ENCODE peak calls at places on chromosomes 11 and 22, in seven cellular contexts. W is left ventricle myocardium inferior, R is K562, C is OCI-LY7, I is Calu3, A is uterus, N is GM23338. H is an unnamed sample.

GRCh38 chr11:8705171-8705570 is 22.6 kb downstream of the RPL27A start:
- DNase-seq in W (no peak), R (no peak), C (no peak), I (no peak), A (no peak), N (no peak), H (no peak)

GRCh38 chr22:27682438-27682837 is 119.1 kb downstream of the MN1 start:
- DNase-seq in W (no peak), R (peak), C (no peak), I (no peak), A (no peak), N (peak), H (no peak)

GRCh38 chr22:38203090-38203810 is 1.5 kb downstream of the MAFF start:
- DNase-seq in W (no peak), R (peak), C (peak), I (peak), A (peak), N (peak), H (no peak)

GRCh38 chr22:16955678-16956210 is 52.3 kb downstream of the GAB4 start:
- DNase-seq in W (no peak), R (no peak), C (no peak), I (no peak), A (no peak), N (no peak), H (no peak)

GRCh38 chr11:101880208-101880607 is 34.6 kb upstream of the CEP126 start:
- DNase-seq in W (no peak), R (no peak), C (peak), I (peak), A (no peak), N (peak), H (no peak)

GRCh38 chr11:47204633-47204989 is 10.2 kb upstream of the DDB2 start:
- DNase-seq in W (no peak), R (no peak), C (no peak), I (no peak), A (no peak), N (peak), H (no peak)

GRCh38 chr11:130858215-130858614 is 58.1 kb downstream of the SNX19 start:
- DNase-seq in W (no peak), R (peak), C (peak), I (no peak), A (no peak), N (peak), H (no peak)

GRCh38 chr22:23685205-23685784 is 5.5 kb upstream of the RGL4 start:
- DNase-seq in W (no peak), R (peak), C (no peak), I (peak), A (no peak), N (no peak), H (no peak)

GRCh38 chr11:119357069-119357468 is 10.6 kb upstream of the MFRP start:
- DNase-seq in W (no peak), R (no peak), C (no peak), I (no peak), A (peak), N (no peak), H (no peak)

GRCh38 chr11:65814131-65814959 is 19.4 kb upstream of the SNX32 start:
- DNase-seq in W (no peak), R (no peak), C (no peak), I (no peak), A (no peak), N (no peak), H (no peak)

GRCh38 chr11:7319501-7319900 is 67.8 kb downstream of the SYT9 start:
- DNase-seq in W (no peak), R (no peak), C (no peak), I (no peak), A (no peak), N (no peak), H (no peak)

GRCh38 chr22:21632237-21632895 is at the start of gene CCDC116:
- DNase-seq in W (no peak), R (peak), C (peak), I (no peak), A (no peak), N (peak), H (no peak)

GRCh38 chr11:10444725-10445286 is 10.3 kb upstream of the AMPD3 start:
- DNase-seq in W (no peak), R (peak), C (peak), I (no peak), A (no peak), N (no peak), H (no peak)

GRCh38 chr11:94788396-94788795 is 20.2 kb downstream of the AMOTL1 start:
- DNase-seq in W (no peak), R (no peak), C (no peak), I (no peak), A (no peak), N (no peak), H (no peak)

GRCh38 chr11:116980136-116980793 is 118.0 kb downstream of the SIK3 start:
- DNase-seq in W (no peak), R (no peak), C (peak), I (no peak), A (no peak), N (no peak), H (no peak)

GRCh38 chr11:96055706-96056387 is 131.9 kb upstream of the MTMR2 start:
- DNase-seq in W (no peak), R (no peak), C (no peak), I (peak), A (no peak), N (no peak), H (no peak)

GRCh38 chr11:73055002-73055401 is 87.1 kb downstream of the FCHSD2 start:
- DNase-seq in W (no peak), R (no peak), C (no peak), I (no peak), A (no peak), N (no peak), H (no peak)

GRCh38 chr22:23894710-23895598 is 771 bp downstream of the MIF start:
- DNase-seq in W (peak), R (peak), C (peak), I (peak), A (peak), N (peak), H (no peak)

GRCh38 chr22:32904044-32904443 is 102.5 kb downstream of the TIMP3 start:
- DNase-seq in W (no peak), R (peak), C (peak), I (peak), A (peak), N (peak), H (no peak)

GRCh38 chr11:122440783-122441701 is 214.5 kb upstream of the UBASH3B start:
- DNase-seq in W (peak), R (no peak), C (no peak), I (no peak), A (peak), N (peak), H (no peak)

GRCh38 chr11:68751331-68751856 is at the start of gene TESMIN:
- DNase-seq in W (peak), R (peak), C (peak), I (peak), A (peak), N (peak), H (no peak)

GRCh38 chr11:11534981-11535380 is 86.8 kb downstream of the GALNT18 start:
- DNase-seq in W (no peak), R (no peak), C (no peak), I (no peak), A (no peak), N (no peak), H (no peak)

GRCh38 chr22:22110548-22111266 is 128.1 kb upstream of the TOP3B start:
- DNase-seq in W (no peak), R (peak), C (peak), I (peak), A (no peak), N (peak), H (peak)

GRCh38 chr11:107770546-107770945 is 58.7 kb upstream of the SLN start:
- DNase-seq in W (no peak), R (no peak), C (no peak), I (no peak), A (no peak), N (no peak), H (no peak)

DNA sequence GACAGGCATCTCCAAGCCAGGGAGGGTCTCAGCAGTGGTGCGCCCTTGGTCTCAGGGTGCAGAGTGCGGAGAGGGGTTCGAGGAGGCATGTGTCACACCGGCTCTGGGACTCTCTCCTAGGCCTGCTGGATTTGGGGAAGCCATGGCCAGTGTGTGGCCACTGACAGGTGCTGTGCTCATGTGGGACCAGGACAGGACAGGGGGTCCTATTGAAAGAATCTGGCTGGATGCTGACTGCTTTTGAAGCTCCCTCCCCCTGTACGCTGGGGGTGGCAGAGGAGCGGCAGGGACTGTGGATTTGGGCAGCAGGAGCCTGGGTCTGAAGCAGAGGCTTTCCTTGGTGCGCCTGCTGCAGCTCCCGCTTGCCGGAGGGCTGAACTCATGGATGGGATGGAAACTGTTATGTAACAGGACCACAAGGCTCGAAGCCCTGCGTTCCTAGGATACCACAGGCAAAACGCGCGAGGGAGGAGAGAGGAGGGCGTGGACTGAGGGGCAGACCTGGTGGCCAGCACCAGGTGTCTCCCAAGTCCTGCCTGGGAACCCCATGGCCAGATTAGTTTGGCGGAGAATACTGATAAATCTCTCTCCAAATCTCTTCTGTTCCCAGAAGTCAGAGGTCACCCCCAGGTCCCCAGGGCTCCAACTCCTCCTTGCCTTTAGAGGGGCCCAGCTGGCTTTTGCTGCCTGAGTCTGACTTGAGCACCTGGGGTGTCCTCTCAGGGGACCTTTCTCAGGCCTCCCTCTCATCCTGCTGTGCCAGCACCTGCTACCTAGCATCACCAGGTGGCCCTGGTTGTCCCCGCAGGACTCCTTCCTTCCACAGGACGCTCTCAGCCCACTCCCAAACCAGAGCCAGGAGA is 13.8 kb upstream of the TEF start:
- DNase-seq in W (peak), R (no peak), C (no peak), I (no peak), A (peak), N (peak), H (peak)
- TF ChIP-seq CTCF in W (no peak), R (no peak), C (no peak), I (no peak), A (no peak), N (no peak), H (no peak)

DNA sequence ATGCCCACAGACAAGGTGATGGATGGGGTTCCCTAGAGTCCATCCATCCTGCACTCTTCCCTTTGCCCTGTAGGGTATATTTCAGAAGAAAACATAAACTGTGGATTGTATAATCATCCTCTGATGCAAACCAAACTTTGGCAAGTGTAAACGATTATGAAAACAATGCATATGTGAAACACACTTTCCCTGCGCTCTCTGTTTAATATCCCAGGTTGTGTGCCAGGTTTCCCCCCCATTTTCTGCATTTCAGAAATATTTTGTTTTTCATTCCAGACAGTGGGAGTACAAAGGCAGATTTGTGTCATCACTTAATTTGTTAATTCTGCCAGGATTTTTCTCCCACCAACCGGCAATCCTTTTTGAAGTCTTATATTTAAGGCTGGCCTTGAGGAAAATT is 110.0 kb downstream of the LDLRAD3 start:
- DNase-seq in W (no peak), R (no peak), C (no peak), I (no peak), A (no peak), N (no peak), H (no peak)
- TF ChIP-seq CTCF in W (no peak), R (no peak), C (no peak), I (no peak), A (no peak), N (no peak), H (no peak)

GRCh38 chr22:45832959-45833580 is 143.9 kb downstream of the WNT7B start:
- DNase-seq in W (no peak), R (no peak), C (no peak), I (no peak), A (no peak), N (no peak), H (no peak)

GRCh38 chr22:45830531-45831245 is 146.3 kb downstream of the WNT7B start:
- DNase-seq in W (no peak), R (no peak), C (no peak), I (no peak), A (no peak), N (no peak), H (no peak)

GRCh38 chr22:45833613-45834012 is 143.3 kb downstream of the WNT7B start:
- DNase-seq in W (no peak), R (no peak), C (no peak), I (no peak), A (no peak), N (no peak), H (no peak)

GRCh38 chr22:45831394-45831793 is 145.6 kb downstream of the WNT7B start:
- DNase-seq in W (no peak), R (no peak), C (peak), I (peak), A (no peak), N (no peak), H (no peak)

GRCh38 chr22:45832180-45832579 is 144.8 kb downstream of the WNT7B start:
- DNase-seq in W (no peak), R (no peak), C (no peak), I (no peak), A (no peak), N (peak), H (no peak)
- TF ChIP-seq CTCF in W (no peak), R (peak), C (no peak), I (no peak), A (no peak), N (peak), H (peak)

GRCh38 chr11:86414032-86414431 is 39.3 kb downstream of the CCDC81 start:
- DNase-seq in W (no peak), R (no peak), C (no peak), I (no peak), A (no peak), N (no peak), H (no peak)

GRCh38 chr11:86403458-86403857 is 28.8 kb downstream of the CCDC81 start:
- DNase-seq in W (no peak), R (no peak), C (no peak), I (no peak), A (no peak), N (no peak), H (no peak)

DNA sequence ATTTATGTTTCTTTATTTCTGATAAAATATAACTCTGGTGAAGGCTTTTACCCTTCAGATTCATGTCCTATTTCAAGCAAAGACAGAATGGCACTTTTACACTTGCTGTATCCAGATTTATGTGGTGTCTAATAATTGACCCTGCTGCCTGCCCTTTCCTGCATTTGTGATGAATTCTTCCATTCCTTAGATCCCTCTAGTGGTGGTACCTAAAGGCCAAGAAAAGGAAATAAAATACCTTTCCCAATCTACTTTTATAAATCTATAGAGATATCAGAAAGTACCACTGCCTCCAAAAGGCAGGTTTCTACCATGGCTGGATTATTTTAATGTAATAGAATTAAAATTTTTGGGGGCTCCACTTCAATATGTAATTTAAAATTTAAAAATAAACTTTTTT is 34.2 kb downstream of the CCDC81 start:
- DNase-seq in W (no peak), R (no peak), C (no peak), I (no peak), A (no peak), N (no peak), H (no peak)
- TF ChIP-seq CTCF in W (no peak), R (no peak), C (peak), I (no peak), A (no peak), N (peak), H (peak)

GRCh38 chr11:59187587-59187986 is 15.7 kb downstream of the DTX4 start:
- DNase-seq in W (peak), R (no peak), C (no peak), I (no peak), A (peak), N (no peak), H (no peak)

GRCh38 chr11:59187020-59187419 is 15.1 kb downstream of the DTX4 start:
- DNase-seq in W (no peak), R (no peak), C (no peak), I (no peak), A (no peak), N (no peak), H (no peak)

GRCh38 chr11:59185412-59185811 is 13.5 kb downstream of the DTX4 start:
- DNase-seq in W (no peak), R (no peak), C (no peak), I (peak), A (no peak), N (no peak), H (no peak)

GRCh38 chr11:59184876-59185275 is 12.9 kb downstream of the DTX4 start:
- DNase-seq in W (no peak), R (no peak), C (no peak), I (no peak), A (no peak), N (no peak), H (no peak)

GRCh38 chr11:59186130-59186594 is 14.2 kb downstream of the DTX4 start:
- DNase-seq in W (no peak), R (peak), C (peak), I (peak), A (no peak), N (peak), H (no peak)
- TF ChIP-seq CTCF in W (peak), R (peak), C (peak), I (peak), A (no peak), N (peak), H (peak)

GRCh38 chr11:112610996-112611795 is 350.0 kb upstream of the NCAM1 start:
- DNase-seq in W (no peak), R (no peak), C (no peak), I (no peak), A (no peak), N (no peak), H (no peak)
- TF ChIP-seq CTCF in W (no peak), R (no peak), C (no peak), I (no peak), A (no peak), N (no peak), H (no peak)

GRCh38 chr22:44639891-44640617 is 62.0 kb upstream of the PRR5 start:
- DNase-seq in W (no peak), R (no peak), C (no peak), I (no peak), A (no peak), N (no peak), H (no peak)

GRCh38 chr22:44642096-44642644 is 59.8 kb upstream of the PRR5 start:
- DNase-seq in W (no peak), R (no peak), C (no peak), I (no peak), A (no peak), N (no peak), H (no peak)

GRCh38 chr22:44645083-44645482 is 56.9 kb upstream of the PRR5 start:
- DNase-seq in W (no peak), R (no peak), C (no peak), I (no peak), A (no peak), N (no peak), H (no peak)

GRCh38 chr22:44638966-44639739 is 62.9 kb upstream of the PRR5 start:
- DNase-seq in W (no peak), R (no peak), C (no peak), I (no peak), A (no peak), N (no peak), H (no peak)

GRCh38 chr22:44640618-44641155 is 61.3 kb upstream of the PRR5 start:
- DNase-seq in W (no peak), R (no peak), C (no peak), I (no peak), A (no peak), N (no peak), H (no peak)
- TF ChIP-seq CTCF in W (no peak), R (no peak), C (no peak), I (no peak), A (no peak), N (no peak), H (no peak)

GRCh38 chr11:129375731-129376657 is at the start of gene BARX2:
- DNase-seq in W (peak), R (no peak), C (no peak), I (no peak), A (no peak), N (peak), H (peak)
- TF ChIP-seq CTCF in W (peak), R (peak), C (no peak), I (no peak), A (no peak), N (peak), H (peak)

H was measured in AG09309.